ENCODE peak calls at places on chromosomes 6 and 20, in four cellular contexts. One of them, this sample, is unnamed.

GRCh38 chr6:150560004-150560883 is 39.4 kb upstream of the PLEKHG1 start:
- DNase-seq in bronchial epithelial cell: peak; percentile 93
- DNase-seq in lower leg skin: no peak
- DNase-seq in globus pallidus: no peak
- DNase-seq in this sample: no peak

GRCh38 chr6:52149949-52150348 is 36.2 kb upstream of the IL17A start:
- DNase-seq in globus pallidus: no peak
- DNase-seq in bronchial epithelial cell: no peak
- DNase-seq in lower leg skin: no peak
- DNase-seq in this sample: no peak

GRCh38 chr6:81978230-81978629 is 225.7 kb upstream of the TENT5A start:
- DNase-seq in lower leg skin: no peak
- DNase-seq in bronchial epithelial cell: no peak
- DNase-seq in globus pallidus: no peak
- DNase-seq in this sample: no peak

GRCh38 chr6:137640086-137640485 is 145.9 kb upstream of the OLIG3 start:
- DNase-seq in bronchial epithelial cell: no peak
- DNase-seq in lower leg skin: no peak
- DNase-seq in globus pallidus: peak; percentile 55
- DNase-seq in this sample: no peak

GRCh38 chr6:69780585-69781178 is 16.1 kb downstream of the LMBRD1 start:
- DNase-seq in globus pallidus: no peak
- DNase-seq in lower leg skin: no peak
- DNase-seq in bronchial epithelial cell: peak; percentile 67
- DNase-seq in this sample: no peak

GRCh38 chr6:324729-325125 is 32.4 kb downstream of the DUSP22 start:
- DNase-seq in globus pallidus: no peak
- DNase-seq in bronchial epithelial cell: no peak
- DNase-seq in lower leg skin: no peak
- DNase-seq in this sample: no peak

GRCh38 chr6:164252952-164253351 is 838.4 kb downstream of the QKI start:
- DNase-seq in lower leg skin: no peak
- DNase-seq in globus pallidus: no peak
- DNase-seq in bronchial epithelial cell: no peak
- DNase-seq in this sample: no peak

GRCh38 chr6:159109391-159109790 is 59.8 kb upstream of the FNDC1 start:
- DNase-seq in lower leg skin: no peak
- DNase-seq in bronchial epithelial cell: no peak
- DNase-seq in globus pallidus: no peak
- DNase-seq in this sample: no peak

GRCh38 chr6:14728396-14729024 is 517.4 kb upstream of the JARID2 start:
- DNase-seq in globus pallidus: no peak
- DNase-seq in lower leg skin: peak; percentile 64
- DNase-seq in bronchial epithelial cell: peak; percentile 63
- DNase-seq in this sample: no peak

GRCh38 chr20:47704746-47705496 is 80.4 kb downstream of the SULF2 start:
- DNase-seq in lower leg skin: no peak
- DNase-seq in bronchial epithelial cell: peak; percentile 30
- DNase-seq in globus pallidus: no peak
- DNase-seq in this sample: no peak

GRCh38 chr6:38459291-38459690 is 180.4 kb downstream of the BTBD9 start:
- DNase-seq in globus pallidus: no peak
- DNase-seq in bronchial epithelial cell: peak; percentile 23
- DNase-seq in lower leg skin: no peak
- DNase-seq in this sample: no peak

GRCh38 chr20:61531553-61532345 is 279.7 kb downstream of the CDH4 start:
- DNase-seq in globus pallidus: no peak
- DNase-seq in bronchial epithelial cell: no peak
- DNase-seq in lower leg skin: no peak
- DNase-seq in this sample: peak; percentile 10

GRCh38 chr20:50189681-50190250 is 864 bp upstream of the CEBPB start:
- DNase-seq in bronchial epithelial cell: no peak
- DNase-seq in lower leg skin: peak; percentile 62
- DNase-seq in globus pallidus: no peak
- DNase-seq in this sample: no peak

GRCh38 chr6:85192186-85192585 is 257.7 kb upstream of the NT5E start:
- DNase-seq in globus pallidus: no peak
- DNase-seq in bronchial epithelial cell: peak; percentile 7
- DNase-seq in lower leg skin: no peak
- DNase-seq in this sample: no peak

GRCh38 chr20:23923891-23924435 is 44.4 kb upstream of the CST5 start:
- DNase-seq in globus pallidus: no peak
- DNase-seq in bronchial epithelial cell: no peak
- DNase-seq in lower leg skin: no peak
- DNase-seq in this sample: no peak

GRCh38 chr6:75331134-75331533 is 46.5 kb upstream of the TMEM30A start:
- DNase-seq in globus pallidus: no peak
- DNase-seq in lower leg skin: no peak
- DNase-seq in bronchial epithelial cell: peak; percentile 69
- DNase-seq in this sample: no peak

GRCh38 chr20:59818911-59819310 is 114.5 kb downstream of the SYCP2 start:
- DNase-seq in lower leg skin: peak; percentile 12
- DNase-seq in globus pallidus: no peak
- DNase-seq in bronchial epithelial cell: no peak
- DNase-seq in this sample: no peak

GRCh38 chr20:62026564-62026856 is 39.2 kb downstream of the TAF4 start:
- DNase-seq in lower leg skin: no peak
- DNase-seq in bronchial epithelial cell: no peak
- DNase-seq in globus pallidus: no peak
- DNase-seq in this sample: no peak

This sample was measured in SK-MEL-5.